ENCODE peak calls at places on chromosomes 2 and 18, in eight cellular contexts. Z, Y, S, N, H, L, F and A are unnamed samples.

GRCh38 chr2:7027961-7028655 is 110.9 kb downstream of the RNF144A start:
- DNase-seq in F (no peak), L (no peak), N (no peak), Z (no peak), H (no peak), Y (no peak), S (peak), A (no peak)

GRCh38 chr2:19868705-19869550 is 32.9 kb downstream of the TTC32 start:
- DNase-seq in Y (peak), L (peak), Z (no peak), S (peak), F (no peak), N (no peak), H (peak), A (peak)

GRCh38 chr2:240620859-240621258 is 4.4 kb upstream of the GPR35 start:
- DNase-seq in L (peak), S (no peak), N (no peak), F (no peak), Z (no peak), H (no peak), Y (no peak), A (no peak)

GRCh38 chr2:17226941-17227340 is 291.3 kb downstream of the RAD51AP2 start:
- DNase-seq in S (no peak), Z (no peak), F (no peak), N (no peak), L (no peak), Y (no peak), H (no peak), A (no peak)

GRCh38 chr2:208101716-208102631 is 22.4 kb downstream of the CRYGD start:
- DNase-seq in F (no peak), S (no peak), Y (no peak), L (no peak), Z (peak), H (no peak), N (no peak), A (no peak)

GRCh38 chr2:27407798-27408491 is 1.4 kb downstream of the PPM1G start:
- DNase-seq in Y (no peak), L (no peak), H (no peak), N (no peak), Z (peak), S (no peak), F (no peak), A (peak)

GRCh38 chr2:29443627-29444026 is 328.4 kb downstream of the CLIP4 start:
- DNase-seq in S (no peak), F (no peak), Y (no peak), L (no peak), N (no peak), Z (no peak), H (no peak), A (no peak)

GRCh38 chr2:48016620-48017019 is 110.3 kb upstream of the FBXO11 start:
- DNase-seq in Z (peak), Y (no peak), L (no peak), S (no peak), F (no peak), N (no peak), H (no peak), A (no peak)

GRCh38 chr18:78977627-78978271 is 1.9 kb upstream of the SALL3 start:
- DNase-seq in Z (no peak), F (no peak), L (no peak), S (no peak), H (no peak), Y (no peak), N (no peak), A (no peak)

GRCh38 chr2:173307287-173307686 is 47.4 kb upstream of the CDCA7 start:
- DNase-seq in F (no peak), S (no peak), Y (no peak), H (no peak), L (no peak), N (no peak), Z (no peak), A (no peak)

GRCh38 chr2:211216221-211216620 is 659.8 kb downstream of the CPS1 start:
- DNase-seq in S (no peak), H (no peak), Y (no peak), L (no peak), Z (peak), F (no peak), N (no peak), A (no peak)

GRCh38 chr18:55753643-55754255 is 165.8 kb upstream of the TCF4 start:
- DNase-seq in L (no peak), Z (peak), F (no peak), N (no peak), Y (no peak), S (no peak), H (no peak), A (no peak)

GRCh38 chr2:143996974-143997373 is 522.9 kb downstream of the ZEB2 start:
- DNase-seq in F (no peak), N (no peak), H (no peak), L (no peak), Z (no peak), Y (no peak), S (no peak), A (no peak)

GRCh38 chr2:30235008-30235655 is 3.8 kb downstream of the LBH start:
- DNase-seq in L (no peak), Y (no peak), Z (no peak), F (no peak), S (peak), H (peak), N (no peak), A (no peak)

GRCh38 chr2:143246815-143247744 is 117.9 kb downstream of the ARHGAP15 start:
- DNase-seq in N (no peak), H (no peak), F (no peak), L (no peak), S (no peak), Z (no peak), Y (no peak), A (peak)

GRCh38 chr2:169828141-169828811 is 1.0 kb downstream of the UBR3 start:
- DNase-seq in Z (peak), N (no peak), S (peak), H (no peak), F (no peak), L (peak), Y (no peak), A (peak)

GRCh38 chr18:79680100-79680879 is 687 bp downstream of the CTDP1 start:
- DNase-seq in S (no peak), H (peak), L (peak), Z (peak), N (no peak), F (no peak), Y (no peak), A (peak)

GRCh38 chr2:241774419-241775222 is 2.0 kb upstream of the GAL3ST2 start:
- DNase-seq in N (no peak), Y (no peak), L (no peak), F (no peak), Z (no peak), S (peak), H (peak), A (peak)
- TF ChIP-seq EP300 in N (no peak), Y (no peak), L (no peak), F (no peak), Z (no peak), S (no peak), H (no peak), A (no peak)

DNA sequence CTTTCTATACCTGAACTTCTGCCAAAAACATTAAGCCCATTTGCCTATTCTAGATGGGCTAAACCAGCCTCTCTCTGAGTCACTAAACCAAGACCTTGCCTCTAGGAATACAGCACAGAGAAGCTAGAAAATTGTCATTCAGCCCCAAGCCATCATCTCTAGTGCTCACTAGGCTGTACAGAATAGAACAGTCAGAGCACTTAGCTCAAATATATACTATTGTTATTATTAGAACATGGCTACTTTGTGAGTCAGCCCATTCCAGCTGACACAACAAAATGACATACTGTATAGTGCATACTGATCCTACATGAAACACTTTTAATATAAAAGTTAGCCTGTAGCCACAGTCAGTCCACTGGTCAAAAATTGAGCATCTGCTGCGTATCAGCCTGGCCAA is 418.8 kb downstream of the NRXN1 start:
- DNase-seq in F (no peak), S (no peak), N (no peak), H (no peak), L (no peak), Y (no peak), Z (no peak), A (no peak)
- TF ChIP-seq POLR2A in F (no peak), S (no peak), N (no peak), H (no peak), L (no peak), Y (no peak), Z (no peak), A (no peak)

DNA sequence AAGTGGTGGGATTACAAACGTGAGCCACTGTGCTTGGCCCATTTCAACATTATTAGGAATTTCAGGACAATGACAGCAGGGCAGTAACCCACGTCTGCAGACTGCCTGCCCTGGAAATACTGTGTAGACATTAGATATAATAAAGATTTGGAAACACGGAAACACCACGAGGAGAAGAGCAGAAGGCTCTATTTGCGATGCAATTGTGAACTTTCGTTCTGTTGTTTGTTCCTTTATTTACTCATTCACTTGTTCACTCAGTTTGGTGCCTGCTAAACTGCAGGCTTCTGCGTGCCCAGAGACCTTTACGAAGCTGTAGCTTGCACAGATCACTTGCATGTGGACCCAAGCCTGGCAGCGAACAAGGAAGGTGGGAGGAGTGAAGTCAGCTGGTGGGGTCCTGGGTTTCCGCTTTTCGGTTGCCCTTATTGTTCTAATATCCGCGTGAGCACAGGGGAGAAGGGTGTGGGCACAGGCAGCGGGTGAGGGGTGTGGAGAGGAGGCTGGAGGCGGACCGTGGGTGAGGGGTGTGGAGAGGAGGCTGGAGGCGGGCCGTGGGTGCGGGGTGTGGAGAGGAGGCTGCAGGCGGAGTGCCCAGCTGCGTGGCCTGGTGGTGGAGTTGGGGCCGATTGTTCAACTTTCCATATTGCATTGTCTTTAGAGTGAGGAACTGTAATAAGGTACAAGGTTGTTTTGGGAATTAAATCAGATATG is 3.4 kb downstream of the COLEC11 start:
- DNase-seq in Y (no peak), F (no peak), H (no peak), Z (no peak), N (no peak), S (no peak), L (no peak), A (no peak)
- TF ChIP-seq EP300 in Y (no peak), F (no peak), H (no peak), Z (no peak), N (no peak), S (no peak), L (no peak), A (no peak)

DNA sequence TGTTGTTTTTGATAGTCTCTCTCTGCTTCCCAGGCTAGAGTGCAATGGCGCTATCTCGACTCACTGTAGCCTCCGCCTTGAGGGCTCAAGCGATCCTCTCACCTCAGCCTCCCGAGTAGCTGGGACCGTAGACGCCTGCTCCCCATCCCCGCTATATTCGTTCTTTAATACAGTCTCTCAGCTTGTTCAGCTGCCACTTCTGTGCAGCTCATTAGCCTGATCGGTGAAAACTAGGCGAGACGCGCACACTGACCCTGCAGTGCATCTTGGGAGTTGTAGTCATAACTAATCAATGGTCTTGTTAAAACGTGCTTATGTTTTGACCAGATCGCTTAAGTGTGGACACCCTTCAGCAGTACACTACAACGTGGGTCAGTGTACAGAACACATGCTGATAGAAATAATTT is 1.2 kb upstream of the PPP4R3B start:
- DNase-seq in Z (peak), S (peak), H (peak), Y (peak), L (peak), F (no peak), N (no peak), A (peak)
- TF ChIP-seq POLR2A in Z (peak), S (no peak), H (no peak), Y (no peak), L (no peak), F (no peak), N (no peak), A (peak)

GRCh38 chr18:72995558-72995957 is 127.8 kb upstream of the NETO1 start:
- DNase-seq in N (no peak), Z (no peak), L (no peak), H (no peak), F (no peak), S (no peak), Y (no peak), A (no peak)
- TF ChIP-seq EP300 in N (no peak), Z (no peak), L (no peak), H (no peak), F (no peak), S (no peak), Y (no peak), A (no peak)

GRCh38 chr2:1744446-1745170 is at the start of gene PXDN:
- DNase-seq in Z (no peak), Y (peak), F (no peak), N (no peak), H (no peak), S (peak), L (no peak), A (peak)

GRCh38 chr2:1744151-1744445 is 217 bp downstream of the PXDN start:
- DNase-seq in F (no peak), L (no peak), Z (peak), N (no peak), H (no peak), S (peak), Y (peak), A (no peak)

GRCh38 chr2:1742300-1742679 is 2.0 kb downstream of the PXDN start:
- DNase-seq in Y (no peak), S (peak), N (no peak), H (no peak), F (no peak), L (no peak), Z (no peak), A (no peak)

GRCh38 chr2:1742680-1743395 is 1.5 kb downstream of the PXDN start:
- DNase-seq in Z (peak), H (peak), Y (peak), L (peak), N (peak), S (peak), F (peak), A (peak)

DNA sequence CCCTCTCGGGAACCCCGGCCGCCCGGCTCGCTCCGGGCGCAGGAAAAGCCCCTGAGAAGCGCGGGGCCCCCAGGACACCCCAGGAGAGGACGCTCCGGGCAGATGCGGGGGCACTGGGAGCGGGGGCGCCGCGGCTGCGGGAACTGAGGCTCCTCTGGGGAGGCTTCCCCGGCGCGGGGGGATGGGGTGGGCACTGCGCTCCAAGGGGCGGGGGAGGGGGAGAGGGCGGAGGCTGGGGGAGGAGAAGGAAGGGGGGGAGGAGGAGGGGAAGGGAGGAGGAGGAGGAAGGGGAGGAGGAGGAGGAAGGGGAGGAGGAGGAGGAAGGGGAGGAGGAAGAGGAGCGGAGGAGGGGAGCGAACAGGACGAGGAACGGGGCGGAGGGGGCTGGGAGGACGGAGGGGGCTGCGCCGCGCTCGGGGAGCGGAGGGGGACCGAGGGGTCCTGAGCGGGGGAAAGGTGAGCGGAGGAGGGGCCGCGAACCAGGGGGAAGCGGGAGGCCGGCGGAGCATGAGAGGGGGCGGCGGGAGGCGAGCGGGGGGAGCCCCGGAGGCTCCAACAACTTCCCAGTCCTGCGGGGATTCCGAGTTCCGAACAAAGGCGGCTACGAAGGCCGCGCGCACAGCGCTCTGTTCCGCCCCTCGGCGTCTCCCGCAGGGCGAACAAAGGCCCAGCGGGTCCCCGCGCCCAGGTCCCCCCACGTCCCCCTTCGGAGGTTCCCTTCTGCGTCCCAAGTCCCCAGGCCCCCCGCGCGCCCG is 742 bp downstream of the PXDN start:
- DNase-seq in Z (no peak), Y (peak), N (no peak), S (peak), H (no peak), L (no peak), F (no peak), A (no peak)
- TF ChIP-seq POLR2A in Z (no peak), Y (no peak), N (no peak), S (no peak), H (no peak), L (no peak), F (no peak), A (no peak)

GRCh38 chr18:56869189-56869777 is 218.1 kb downstream of the WDR7 start:
- DNase-seq in Z (peak), H (no peak), S (no peak), Y (no peak), L (no peak), F (no peak), N (no peak), A (no peak)
- TF ChIP-seq EP300 in Z (no peak), H (no peak), S (no peak), Y (no peak), L (no peak), F (no peak), N (no peak), A (no peak)